ENCODE peak calls at places on chromosomes 11 and 22, in six cellular contexts. One of them, this sample, is unnamed.

GRCh38 chr22:36191106-36191836 is 10.3 kb downstream of the APOL4 start:
- DNase-seq in GM10248: no peak
- DNase-seq in H9: no peak
- DNase-seq in HFFc6: peak; percentile 74
- DNase-seq in WTC11: no peak
- DNase-seq in epithelial cell of esophagus: no peak
- DNase-seq in this sample: no peak

GRCh38 chr11:104343578-104343977 is 179.6 kb upstream of the PDGFD start:
- DNase-seq in GM10248: no peak
- DNase-seq in H9: no peak
- DNase-seq in HFFc6: no peak
- DNase-seq in WTC11: no peak
- DNase-seq in epithelial cell of esophagus: peak; percentile 36
- DNase-seq in this sample: no peak

GRCh38 chr11:94131363-94132115 is 2.9 kb downstream of the PANX1 start:
- DNase-seq in GM10248: no peak
- DNase-seq in H9: no peak
- DNase-seq in HFFc6: no peak
- DNase-seq in WTC11: no peak
- DNase-seq in epithelial cell of esophagus: peak; percentile 77
- DNase-seq in this sample: no peak

GRCh38 chr11:105000167-105000566 is 22.8 kb downstream of the CASP5 start:
- DNase-seq in GM10248: no peak
- DNase-seq in H9: no peak
- DNase-seq in HFFc6: no peak
- DNase-seq in WTC11: peak; percentile 20
- DNase-seq in epithelial cell of esophagus: peak; percentile 6
- DNase-seq in this sample: no peak

GRCh38 chr11:117843666-117844484 is 19.3 kb upstream of the FXYD2 start:
- DNase-seq in GM10248: peak; percentile 71
- DNase-seq in H9: peak; percentile 74
- DNase-seq in HFFc6: peak; percentile 36
- DNase-seq in WTC11: peak; percentile 84
- DNase-seq in epithelial cell of esophagus: peak; percentile 73
- DNase-seq in this sample: peak; percentile 90

GRCh38 chr22:31099386-31099785 is 8.0 kb downstream of the SELENOM start:
- DNase-seq in GM10248: no peak
- DNase-seq in H9: no peak
- DNase-seq in HFFc6: peak; percentile 47
- DNase-seq in WTC11: no peak
- DNase-seq in epithelial cell of esophagus: no peak
- DNase-seq in this sample: no peak

GRCh38 chr22:30318773-30319419 is 7.8 kb downstream of the TBC1D10A start:
- DNase-seq in GM10248: no peak
- DNase-seq in H9: no peak
- DNase-seq in HFFc6: no peak
- DNase-seq in WTC11: no peak
- DNase-seq in epithelial cell of esophagus: no peak
- DNase-seq in this sample: no peak

GRCh38 chr22:45226681-45227186 is 14.0 kb downstream of the KIAA0930 start:
- DNase-seq in GM10248: no peak
- DNase-seq in H9: peak; percentile 18
- DNase-seq in HFFc6: no peak
- DNase-seq in WTC11: no peak
- DNase-seq in epithelial cell of esophagus: peak; percentile 51
- DNase-seq in this sample: no peak

GRCh38 chr11:108788565-108789199 is 123.8 kb downstream of the DDX10 start:
- DNase-seq in GM10248: peak; percentile 24
- DNase-seq in H9: peak; percentile 59
- DNase-seq in HFFc6: peak; percentile 33
- DNase-seq in WTC11: peak; percentile 24
- DNase-seq in epithelial cell of esophagus: peak; percentile 50
- DNase-seq in this sample: no peak

GRCh38 chr22:23269441-23270211 is 89.3 kb downstream of the BCR start:
- DNase-seq in GM10248: peak; percentile 49
- DNase-seq in H9: peak; percentile 57
- DNase-seq in HFFc6: no peak
- DNase-seq in WTC11: peak; percentile 54
- DNase-seq in epithelial cell of esophagus: no peak
- DNase-seq in this sample: no peak

GRCh38 chr11:44899959-44900358 is 50.7 kb downstream of the TP53I11 start:
- DNase-seq in GM10248: no peak
- DNase-seq in H9: peak; percentile 83
- DNase-seq in HFFc6: peak; percentile 82
- DNase-seq in WTC11: peak; percentile 71
- DNase-seq in epithelial cell of esophagus: peak; percentile 28
- DNase-seq in this sample: no peak

GRCh38 chr11:10322830-10323792 is 18.2 kb downstream of the ADM start:
- DNase-seq in GM10248: peak; percentile 51
- DNase-seq in H9: no peak
- DNase-seq in HFFc6: peak; percentile 83
- DNase-seq in WTC11: no peak
- DNase-seq in epithelial cell of esophagus: peak; percentile 83
- DNase-seq in this sample: no peak

GRCh38 chr11:95584589-95584988 is 205.0 kb downstream of the FAM76B start:
- DNase-seq in GM10248: no peak
- DNase-seq in H9: no peak
- DNase-seq in HFFc6: no peak
- DNase-seq in WTC11: no peak
- DNase-seq in epithelial cell of esophagus: no peak
- DNase-seq in this sample: no peak
- TF ChIP-seq CTCF in GM10248: peak; percentile 16
- TF ChIP-seq CTCF in H9: peak; percentile 43
- TF ChIP-seq CTCF in HFFc6: no peak
- TF ChIP-seq CTCF in WTC11: no peak
- TF ChIP-seq CTCF in epithelial cell of esophagus: no peak
- TF ChIP-seq CTCF in this sample: no peak

GRCh38 chr11:61290905-61291690 is 4.0 kb downstream of the VWCE start:
- DNase-seq in GM10248: no peak
- DNase-seq in H9: peak; percentile 54
- DNase-seq in HFFc6: no peak
- DNase-seq in WTC11: peak; percentile 48
- DNase-seq in epithelial cell of esophagus: no peak
- DNase-seq in this sample: no peak
- TF ChIP-seq CTCF in GM10248: peak; percentile 21
- TF ChIP-seq CTCF in H9: peak; percentile 62
- TF ChIP-seq CTCF in HFFc6: peak; percentile 60
- TF ChIP-seq CTCF in WTC11: no peak
- TF ChIP-seq CTCF in epithelial cell of esophagus: no peak
- TF ChIP-seq CTCF in this sample: no peak

GRCh38 chr22:46660604-46661201 is 40.5 kb downstream of the GRAMD4 start:
- DNase-seq in GM10248: no peak
- DNase-seq in H9: no peak
- DNase-seq in HFFc6: no peak
- DNase-seq in WTC11: no peak
- DNase-seq in epithelial cell of esophagus: no peak
- DNase-seq in this sample: no peak
- TF ChIP-seq CTCF in GM10248: no peak
- TF ChIP-seq CTCF in H9: no peak
- TF ChIP-seq CTCF in HFFc6: no peak
- TF ChIP-seq CTCF in WTC11: no peak
- TF ChIP-seq CTCF in epithelial cell of esophagus: no peak
- TF ChIP-seq CTCF in this sample: no peak

GRCh38 chr11:115194798-115195101 is 309.5 kb downstream of the CADM1 start:
- DNase-seq in GM10248: no peak
- DNase-seq in H9: no peak
- DNase-seq in HFFc6: no peak
- DNase-seq in WTC11: no peak
- DNase-seq in epithelial cell of esophagus: no peak
- DNase-seq in this sample: no peak
- TF ChIP-seq CTCF in GM10248: no peak
- TF ChIP-seq CTCF in H9: no peak
- TF ChIP-seq CTCF in HFFc6: no peak
- TF ChIP-seq CTCF in WTC11: no peak
- TF ChIP-seq CTCF in epithelial cell of esophagus: no peak
- TF ChIP-seq CTCF in this sample: no peak

DNA sequence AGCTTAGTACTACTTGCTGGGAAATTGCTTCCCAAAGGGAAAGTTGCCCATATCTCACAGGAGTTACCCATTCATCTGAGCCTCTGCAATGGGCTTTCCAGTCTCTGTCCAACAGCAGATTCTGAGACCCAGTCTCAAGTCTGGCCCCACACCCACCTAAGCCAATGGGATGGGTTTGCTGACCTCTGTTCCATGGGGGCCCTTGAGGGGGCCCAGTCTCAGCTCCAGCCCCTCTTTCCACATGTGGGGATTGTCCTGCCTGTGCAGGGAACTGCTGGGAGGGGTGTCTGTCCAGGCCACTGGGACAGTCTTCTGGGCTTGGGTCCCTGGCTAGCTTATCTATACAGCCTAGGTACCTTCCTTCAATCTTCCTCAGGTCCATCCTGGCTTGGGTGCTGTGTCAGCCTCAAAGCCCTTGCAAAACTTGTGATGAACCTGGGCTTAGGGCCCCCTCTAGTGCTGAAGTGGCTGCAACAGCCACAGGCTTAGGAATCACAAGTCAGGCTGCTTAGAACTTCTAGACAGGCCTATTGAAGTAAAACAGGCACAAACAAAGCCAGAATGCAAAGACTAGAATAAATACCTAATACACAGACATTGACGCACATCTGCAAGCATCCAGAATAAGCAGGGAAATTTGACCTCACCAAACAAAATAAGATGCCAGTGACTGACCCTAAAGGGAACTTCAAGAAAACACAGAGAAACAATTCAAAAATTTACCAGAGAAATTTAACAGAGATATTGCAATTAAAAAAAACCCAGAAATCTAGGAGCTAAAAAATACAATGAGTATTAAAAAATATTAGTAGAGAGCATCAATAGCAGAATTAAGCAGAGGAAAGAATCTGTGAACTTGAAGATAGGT is 11.7 kb upstream of the PATL1 start:
- DNase-seq in GM10248: peak; percentile 60
- DNase-seq in H9: peak; percentile 84
- DNase-seq in HFFc6: peak; percentile 78
- DNase-seq in WTC11: peak; percentile 77
- DNase-seq in epithelial cell of esophagus: peak; percentile 85
- DNase-seq in this sample: no peak
- TF ChIP-seq CTCF in GM10248: peak; percentile 79
- TF ChIP-seq CTCF in H9: peak; percentile 87
- TF ChIP-seq CTCF in HFFc6: peak; percentile 85
- TF ChIP-seq CTCF in WTC11: peak; percentile 22
- TF ChIP-seq CTCF in epithelial cell of esophagus: peak; percentile 91
- TF ChIP-seq CTCF in this sample: peak; percentile 30

GRCh38 chr11:46345131-46345597 is 2.1 kb upstream of the DGKZ start:
- DNase-seq in GM10248: peak; percentile 70
- DNase-seq in H9: peak; percentile 83
- DNase-seq in HFFc6: no peak
- DNase-seq in WTC11: peak; percentile 55
- DNase-seq in epithelial cell of esophagus: peak; percentile 92
- DNase-seq in this sample: no peak
- TF ChIP-seq CTCF in GM10248: peak; percentile 18
- TF ChIP-seq CTCF in H9: peak; percentile 36
- TF ChIP-seq CTCF in HFFc6: no peak
- TF ChIP-seq CTCF in WTC11: no peak
- TF ChIP-seq CTCF in epithelial cell of esophagus: peak; percentile 26
- TF ChIP-seq CTCF in this sample: no peak

DNA sequence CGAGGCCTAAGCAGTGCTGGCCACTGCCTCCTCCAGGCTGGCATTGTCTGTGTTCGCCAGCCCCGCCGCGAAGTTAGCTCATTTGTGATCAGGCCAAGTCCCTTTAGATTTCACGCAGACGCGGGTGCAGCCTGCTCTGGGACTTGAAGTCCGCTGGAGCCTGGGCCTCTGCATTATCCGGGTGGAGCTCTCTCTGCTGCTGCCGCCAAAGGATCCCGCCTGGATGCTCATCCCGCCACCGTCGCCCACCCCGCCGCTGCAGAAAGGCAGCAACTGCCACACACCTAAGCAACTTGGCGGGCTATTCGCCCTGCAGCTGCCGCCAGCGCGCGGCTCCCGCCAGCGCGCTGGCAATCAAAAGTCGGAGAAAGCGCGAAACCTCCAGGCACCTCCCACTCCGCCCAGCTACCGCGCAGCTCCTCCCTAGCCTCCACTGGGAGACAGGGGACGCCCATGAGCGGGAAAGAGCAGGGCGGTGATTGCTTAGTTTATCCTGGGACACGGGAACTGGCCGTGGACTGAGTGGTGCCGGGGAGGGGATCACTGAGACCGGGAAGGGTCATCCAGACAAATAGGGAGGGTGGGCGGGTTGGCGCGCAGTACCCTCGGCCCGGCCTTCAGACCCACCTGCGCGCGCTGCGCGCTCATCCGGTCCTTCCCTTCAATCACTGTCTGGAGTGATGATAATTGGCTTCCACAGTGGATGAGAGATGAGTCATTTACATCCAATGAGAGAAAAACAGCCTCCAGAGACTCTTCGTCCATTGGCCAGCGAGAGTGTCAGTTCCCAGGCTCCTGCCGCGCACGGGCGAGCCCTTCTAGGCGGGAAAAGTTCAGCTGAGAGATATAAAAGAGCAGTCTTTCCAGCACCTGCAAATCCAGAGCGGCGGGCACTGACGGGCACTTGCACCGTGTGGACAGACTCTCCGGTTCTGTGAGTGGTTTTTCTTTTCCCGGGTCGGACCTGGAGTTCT is at the start of gene FAM111B:
- DNase-seq in GM10248: peak; percentile 83
- DNase-seq in H9: peak; percentile 94
- DNase-seq in HFFc6: peak; percentile 92
- DNase-seq in WTC11: peak; percentile 82
- DNase-seq in epithelial cell of esophagus: peak; percentile 95
- DNase-seq in this sample: peak; percentile 53
- TF ChIP-seq CTCF in GM10248: peak; percentile 13
- TF ChIP-seq CTCF in H9: no peak
- TF ChIP-seq CTCF in HFFc6: no peak
- TF ChIP-seq CTCF in WTC11: no peak
- TF ChIP-seq CTCF in epithelial cell of esophagus: peak; percentile 35
- TF ChIP-seq CTCF in this sample: no peak

This sample was measured in mesothelial cell of epicardium.